ENCODE peak calls at places on chromosome 7, in four cellular contexts. One of them, this sample, is unnamed. For H3K4me1, the result is how much of the 10 kb centered on the place peaks cover.

GRCh38 chr7:158357106-158357897 is 230.3 kb downstream of the PTPRN2 start:
- DNase-seq in body of pancreas: no peak
- DNase-seq in CD4-positive, alpha-beta memory T cell: no peak
- DNase-seq in upper lobe of left lung: peak
- DNase-seq in this sample: no peak

GRCh38 chr7:30727061-30727945 is 24.6 kb upstream of the INMT start:
- DNase-seq in upper lobe of left lung: no peak
- DNase-seq in body of pancreas: no peak
- DNase-seq in CD4-positive, alpha-beta memory T cell: peak
- DNase-seq in this sample: peak

GRCh38 chr7:461118-461452 is 58.6 kb downstream of the PDGFA start:
- DNase-seq in body of pancreas: no peak
- DNase-seq in CD4-positive, alpha-beta memory T cell: no peak
- DNase-seq in upper lobe of left lung: no peak
- DNase-seq in this sample: no peak

GRCh38 chr7:50304158-50304910 is at the start of gene IKZF1:
- DNase-seq in upper lobe of left lung: peak
- DNase-seq in body of pancreas: peak
- DNase-seq in CD4-positive, alpha-beta memory T cell: peak
- DNase-seq in this sample: peak

GRCh38 chr7:31003721-31004120 is 40.0 kb downstream of the GHRHR start:
- DNase-seq in upper lobe of left lung: no peak
- DNase-seq in CD4-positive, alpha-beta memory T cell: no peak
- DNase-seq in body of pancreas: no peak
- DNase-seq in this sample: no peak

GRCh38 chr7:106870983-106871410 is 5.9 kb downstream of the PIK3CG start:
- DNase-seq in CD4-positive, alpha-beta memory T cell: no peak
- DNase-seq in body of pancreas: no peak
- DNase-seq in upper lobe of left lung: no peak
- DNase-seq in this sample: no peak

GRCh38 chr7:46542076-46542475 is 621.0 kb upstream of the IGFBP3 start:
- DNase-seq in CD4-positive, alpha-beta memory T cell: no peak
- DNase-seq in upper lobe of left lung: no peak
- DNase-seq in body of pancreas: no peak
- DNase-seq in this sample: no peak

GRCh38 chr7:137865764-137866163 is 19.0 kb upstream of the DGKI start:
- DNase-seq in CD4-positive, alpha-beta memory T cell: no peak
- DNase-seq in body of pancreas: no peak
- DNase-seq in upper lobe of left lung: no peak
- DNase-seq in this sample: no peak

GRCh38 chr7:139914861-139915300 is 85.8 kb downstream of the TBXAS1 start:
- DNase-seq in body of pancreas: no peak
- DNase-seq in upper lobe of left lung: no peak
- DNase-seq in CD4-positive, alpha-beta memory T cell: no peak
- DNase-seq in this sample: no peak

GRCh38 chr7:69893915-69894314 is 295.6 kb downstream of the AUTS2 start:
- DNase-seq in CD4-positive, alpha-beta memory T cell: no peak
- DNase-seq in upper lobe of left lung: no peak
- DNase-seq in body of pancreas: no peak
- DNase-seq in this sample: no peak

GRCh38 chr7:48130658-48131108 is 40.6 kb upstream of the ABCA13 start:
- DNase-seq in CD4-positive, alpha-beta memory T cell: no peak
- DNase-seq in upper lobe of left lung: no peak
- DNase-seq in body of pancreas: no peak
- DNase-seq in this sample: no peak

GRCh38 chr7:90897961-90898469 is 301.9 kb downstream of the CDK14 start:
- DNase-seq in body of pancreas: no peak
- DNase-seq in upper lobe of left lung: no peak
- DNase-seq in CD4-positive, alpha-beta memory T cell: no peak
- DNase-seq in this sample: no peak

GRCh38 chr7:82897500-82897899 is 265.2 kb downstream of the PCLO start:
- DNase-seq in upper lobe of left lung: no peak
- DNase-seq in CD4-positive, alpha-beta memory T cell: no peak
- DNase-seq in body of pancreas: no peak
- DNase-seq in this sample: no peak

GRCh38 chr7:47978790-47979144 is 648 bp downstream of the HUS1 start:
- DNase-seq in body of pancreas: no peak
- DNase-seq in upper lobe of left lung: no peak
- DNase-seq in CD4-positive, alpha-beta memory T cell: no peak
- DNase-seq in this sample: no peak

GRCh38 chr7:96354881-96355280 is 33.0 kb upstream of the SLC25A13 start:
- DNase-seq in upper lobe of left lung: no peak
- DNase-seq in CD4-positive, alpha-beta memory T cell: no peak
- DNase-seq in body of pancreas: no peak
- DNase-seq in this sample: no peak

GRCh38 chr7:36088553-36088952 is 64.5 kb upstream of the EEPD1 start:
- DNase-seq in CD4-positive, alpha-beta memory T cell: no peak
- DNase-seq in upper lobe of left lung: no peak
- DNase-seq in body of pancreas: no peak
- DNase-seq in this sample: no peak

GRCh38 chr7:73716318-73716890 is 3.1 kb downstream of the STX1A start:
- DNase-seq in body of pancreas: no peak
- DNase-seq in upper lobe of left lung: no peak
- DNase-seq in CD4-positive, alpha-beta memory T cell: no peak
- DNase-seq in this sample: no peak

GRCh38 chr7:20064974-20065862 is 152.0 kb downstream of the MACC1 start:
- DNase-seq in body of pancreas: no peak
- DNase-seq in upper lobe of left lung: no peak
- DNase-seq in CD4-positive, alpha-beta memory T cell: no peak
- DNase-seq in this sample: no peak

GRCh38 chr7:103632972-103633371 is 187.0 kb upstream of the SLC26A5 start:
- DNase-seq in upper lobe of left lung: no peak
- DNase-seq in CD4-positive, alpha-beta memory T cell: no peak
- DNase-seq in body of pancreas: no peak
- DNase-seq in this sample: no peak

GRCh38 chr7:73515184-73515583 is 6.9 kb downstream of the BAZ1B start:
- DNase-seq in CD4-positive, alpha-beta memory T cell: no peak
- DNase-seq in upper lobe of left lung: no peak
- DNase-seq in body of pancreas: no peak
- DNase-seq in this sample: no peak

GRCh38 chr7:139571651-139572050 is 48.2 kb downstream of the CLEC2L start:
- DNase-seq in upper lobe of left lung: no peak
- DNase-seq in body of pancreas: no peak
- DNase-seq in CD4-positive, alpha-beta memory T cell: no peak
- DNase-seq in this sample: no peak

GRCh38 chr7:117323877-117324699 is 1.2 kb upstream of the WNT2 start:
- DNase-seq in body of pancreas: peak
- DNase-seq in upper lobe of left lung: peak
- DNase-seq in CD4-positive, alpha-beta memory T cell: no peak
- DNase-seq in this sample: no peak

GRCh38 chr7:155988421-155988820 is 176.2 kb upstream of the SHH start:
- DNase-seq in CD4-positive, alpha-beta memory T cell: no peak
- DNase-seq in upper lobe of left lung: no peak
- DNase-seq in body of pancreas: no peak
- DNase-seq in this sample: no peak

GRCh38 chr7:83824214-83824613 is 175.3 kb upstream of the SEMA3E start:
- DNase-seq in body of pancreas: no peak
- DNase-seq in upper lobe of left lung: no peak
- DNase-seq in CD4-positive, alpha-beta memory T cell: no peak
- DNase-seq in this sample: no peak

GRCh38 chr7:83413425-83413824 is 235.5 kb downstream of the SEMA3E start:
- DNase-seq in CD4-positive, alpha-beta memory T cell: no peak
- DNase-seq in upper lobe of left lung: no peak
- DNase-seq in body of pancreas: no peak
- DNase-seq in this sample: no peak

GRCh38 chr7:98420966-98421612 is 20.2 kb upstream of the BAIAP2L1 start:
- DNase-seq in CD4-positive, alpha-beta memory T cell: peak
- DNase-seq in upper lobe of left lung: peak
- DNase-seq in body of pancreas: peak
- DNase-seq in this sample: no peak

GRCh38 chr7:33979807-33980355 is 74.5 kb downstream of the BMPER start:
- DNase-seq in upper lobe of left lung: no peak
- DNase-seq in CD4-positive, alpha-beta memory T cell: no peak
- DNase-seq in body of pancreas: no peak
- DNase-seq in this sample: no peak

GRCh38 chr7:75842836-75843446 is 29.3 kb upstream of the CCL24 start:
- DNase-seq in upper lobe of left lung: no peak
- DNase-seq in CD4-positive, alpha-beta memory T cell: no peak
- DNase-seq in body of pancreas: no peak
- DNase-seq in this sample: no peak

GRCh38 chr7:151757274-151757673 is 119.6 kb downstream of the PRKAG2 start:
- DNase-seq in body of pancreas: no peak
- DNase-seq in CD4-positive, alpha-beta memory T cell: no peak
- DNase-seq in upper lobe of left lung: no peak
- DNase-seq in this sample: no peak

GRCh38 chr7:131747625-131748024 is 191.2 kb upstream of the PODXL start:
- DNase-seq in body of pancreas: no peak
- DNase-seq in CD4-positive, alpha-beta memory T cell: no peak
- DNase-seq in upper lobe of left lung: no peak
- DNase-seq in this sample: no peak

GRCh38 chr7:91512958-91513357 is 248.7 kb downstream of the FZD1 start:
- DNase-seq in upper lobe of left lung: no peak
- DNase-seq in body of pancreas: no peak
- DNase-seq in CD4-positive, alpha-beta memory T cell: no peak
- DNase-seq in this sample: no peak

GRCh38 chr7:154167051-154167450 is 114.9 kb downstream of the DPP6 start:
- DNase-seq in upper lobe of left lung: no peak
- DNase-seq in CD4-positive, alpha-beta memory T cell: no peak
- DNase-seq in body of pancreas: no peak
- DNase-seq in this sample: no peak

GRCh38 chr7:28806841-28807240 is 151.3 kb downstream of the TRIL start:
- DNase-seq in upper lobe of left lung: no peak
- DNase-seq in body of pancreas: no peak
- DNase-seq in CD4-positive, alpha-beta memory T cell: no peak
- DNase-seq in this sample: no peak

GRCh38 chr7:94444808-94445207 is 50.1 kb downstream of the COL1A2 start:
- DNase-seq in upper lobe of left lung: no peak
- DNase-seq in body of pancreas: no peak
- DNase-seq in CD4-positive, alpha-beta memory T cell: no peak
- DNase-seq in this sample: no peak

GRCh38 chr7:8216291-8216690 is 45.7 kb downstream of the ICA1 start:
- DNase-seq in upper lobe of left lung: no peak
- DNase-seq in CD4-positive, alpha-beta memory T cell: no peak
- DNase-seq in body of pancreas: no peak
- DNase-seq in this sample: no peak

GRCh38 chr7:157352506-157352905 is 15.7 kb downstream of the DNAJB6 start:
- DNase-seq in upper lobe of left lung: no peak
- DNase-seq in body of pancreas: no peak
- DNase-seq in CD4-positive, alpha-beta memory T cell: no peak
- DNase-seq in this sample: no peak
- H3K4me1 ChIP-seq in upper lobe of left lung: half or more
- H3K4me1 ChIP-seq in body of pancreas: under half
- H3K4me1 ChIP-seq in CD4-positive, alpha-beta memory T cell: half or more
- H3K4me1 ChIP-seq in this sample: under half

DNA sequence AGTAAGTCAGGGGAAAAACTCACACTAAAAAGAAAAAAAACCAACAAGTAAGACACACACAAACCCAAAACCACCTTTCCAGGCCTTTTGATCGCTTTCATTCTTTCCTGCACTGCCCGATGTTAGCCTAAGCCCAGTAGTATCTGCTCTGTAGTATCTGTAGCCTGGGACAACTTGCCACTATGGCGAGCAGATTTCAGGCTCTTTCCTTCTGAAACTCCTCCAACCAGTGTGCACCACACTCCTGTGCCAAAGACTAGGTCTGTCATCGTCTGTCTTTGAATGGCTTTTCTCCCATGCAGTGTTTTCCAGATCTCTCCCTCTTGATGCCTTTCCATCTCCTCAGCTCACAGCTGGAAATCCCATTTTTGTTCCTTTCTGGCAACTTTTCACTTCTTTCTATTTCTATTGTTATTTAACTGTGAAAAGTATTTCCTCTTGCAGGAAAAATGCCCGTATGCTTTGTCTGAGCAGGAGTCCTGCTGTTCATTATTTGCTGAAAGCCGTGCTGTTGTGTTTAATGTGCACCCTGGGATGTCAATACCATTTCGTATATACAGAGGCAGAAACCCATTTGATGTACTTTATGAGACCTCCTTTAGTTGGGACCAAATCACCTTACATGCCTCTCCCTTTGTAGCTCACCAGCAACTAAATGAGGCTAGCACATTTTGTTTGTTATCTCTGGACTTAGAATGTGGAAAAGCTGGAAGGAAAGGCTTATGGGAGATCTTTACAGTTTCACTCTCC is 373.7 kb downstream of the PHTF2 start:
- DNase-seq in body of pancreas: no peak
- DNase-seq in CD4-positive, alpha-beta memory T cell: no peak
- DNase-seq in upper lobe of left lung: no peak
- DNase-seq in this sample: no peak
- H3K4me3 ChIP-seq in body of pancreas: no peak
- H3K4me3 ChIP-seq in CD4-positive, alpha-beta memory T cell: no peak
- H3K4me3 ChIP-seq in upper lobe of left lung: no peak
- H3K4me3 ChIP-seq in this sample: no peak

GRCh38 chr7:150397376-150398107 is 18.4 kb downstream of the ZNF775 start:
- DNase-seq in body of pancreas: no peak
- DNase-seq in upper lobe of left lung: peak
- DNase-seq in CD4-positive, alpha-beta memory T cell: no peak
- DNase-seq in this sample: no peak

GRCh38 chr7:150399421-150399820 is 20.3 kb downstream of the ZNF775 start:
- DNase-seq in body of pancreas: no peak
- DNase-seq in CD4-positive, alpha-beta memory T cell: no peak
- DNase-seq in upper lobe of left lung: no peak
- DNase-seq in this sample: no peak

GRCh38 chr7:150398108-150398964 is 19.2 kb downstream of the ZNF775 start:
- DNase-seq in upper lobe of left lung: no peak
- DNase-seq in CD4-positive, alpha-beta memory T cell: no peak
- DNase-seq in body of pancreas: no peak
- DNase-seq in this sample: no peak

GRCh38 chr7:150398965-150399320 is 19.8 kb downstream of the ZNF775 start:
- DNase-seq in upper lobe of left lung: no peak
- DNase-seq in body of pancreas: no peak
- DNase-seq in CD4-positive, alpha-beta memory T cell: no peak
- DNase-seq in this sample: no peak

GRCh38 chr7:150396426-150397375 is 17.6 kb downstream of the ZNF775 start:
- DNase-seq in upper lobe of left lung: no peak
- DNase-seq in body of pancreas: no peak
- DNase-seq in CD4-positive, alpha-beta memory T cell: no peak
- DNase-seq in this sample: no peak
- H3K4me1 ChIP-seq in upper lobe of left lung: under half
- H3K4me1 ChIP-seq in body of pancreas: under half
- H3K4me1 ChIP-seq in CD4-positive, alpha-beta memory T cell: under half
- H3K4me1 ChIP-seq in this sample: under half

DNA sequence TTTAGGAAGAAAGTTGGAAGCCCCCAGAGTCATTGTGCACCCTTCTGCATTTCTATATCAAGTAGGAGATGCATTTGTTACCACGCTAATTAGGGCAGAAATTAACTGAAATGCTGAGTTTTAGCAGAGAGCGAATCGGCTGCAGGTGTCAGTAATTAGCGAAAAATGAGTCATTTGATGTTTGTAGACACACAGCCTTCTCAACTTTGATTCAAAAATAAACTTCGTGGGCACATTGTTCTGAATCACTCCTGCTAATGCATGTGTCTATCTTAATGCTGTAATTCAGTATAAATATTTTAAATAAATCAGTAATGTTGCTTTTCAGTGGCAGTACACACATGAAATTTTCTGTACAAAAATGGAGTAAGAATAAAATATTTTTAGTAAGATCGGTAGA is 109.5 kb upstream of the CARD11 start:
- DNase-seq in upper lobe of left lung: no peak
- DNase-seq in body of pancreas: no peak
- DNase-seq in CD4-positive, alpha-beta memory T cell: no peak
- DNase-seq in this sample: no peak
- H3K4me3 ChIP-seq in upper lobe of left lung: no peak
- H3K4me3 ChIP-seq in body of pancreas: no peak
- H3K4me3 ChIP-seq in CD4-positive, alpha-beta memory T cell: no peak
- H3K4me3 ChIP-seq in this sample: no peak

This sample was measured in effector memory CD4-positive, alpha-beta T cell.